ENCODE peak calls at places on chromosomes 13 and 19, in six cellular contexts. F is GM23248; W is aorta; G is stimulated activated CD4-positive, alpha-beta T cell treated with anti-CD3 and anti-CD28 coated beads, Interleukin-12 subunit alpha, Interleukin-12 subunit beta, amount 100 ng/mL, for 24 hours; R is mucosa of descending colon; I is lower leg skin. B is an unnamed sample.

GRCh38 chr13:72757792-72758535 is 23.7 kb downstream of the DIS3 start:
- DNase-seq in F (peak; percentile 9), W (no peak), G (no peak), R (no peak), I (no peak), B (no peak)

GRCh38 chr19:42066075-42066754 is 3.8 kb downstream of the GRIK5 start:
- DNase-seq in F (peak; percentile 32), W (no peak), G (no peak), R (no peak), I (no peak), B (no peak)

GRCh38 chr13:80665792-80666333 is 324.9 kb upstream of the SPRY2 start:
- DNase-seq in F (no peak), W (no peak), G (no peak), R (no peak), I (no peak), B (no peak)

GRCh38 chr13:102721800-102722231 is 27.0 kb upstream of the METTL21C start:
- DNase-seq in F (peak; percentile 69), W (no peak), G (no peak), R (no peak), I (no peak), B (no peak)

GRCh38 chr13:26707122-26708006 is 53.2 kb downstream of the GPR12 start:
- DNase-seq in F (peak; percentile 73), W (no peak), G (no peak), R (no peak), I (no peak), B (peak; percentile 40)

GRCh38 chr13:95343944-95344343 is 42.7 kb upstream of the ABCC4 start:
- DNase-seq in F (no peak), W (no peak), G (no peak), R (no peak), I (no peak), B (peak; percentile 5)

GRCh38 chr19:959935-960502 is 24.1 kb upstream of the WDR18 start:
- DNase-seq in F (no peak), W (no peak), G (no peak), R (no peak), I (no peak), B (no peak)

GRCh38 chr19:41263042-41263849 is 926 bp upstream of the HNRNPUL1 start:
- DNase-seq in F (peak; percentile 93), W (peak; percentile 86), G (peak; percentile 66), R (peak; percentile 82), I (peak; percentile 63), B (peak; percentile 66)

GRCh38 chr13:111552891-111553637 is 232.6 kb downstream of the TEX29 start:
- DNase-seq in F (no peak), W (peak; percentile 42), G (no peak), R (no peak), I (no peak), B (no peak)

GRCh38 chr13:41428155-41428554 is 29.2 kb upstream of the RGCC start:
- DNase-seq in F (peak; percentile 7), W (no peak), G (no peak), R (no peak), I (no peak), B (no peak)

GRCh38 chr13:110784748-110785147 is 71.2 kb downstream of the ING1 start:
- DNase-seq in F (peak; percentile 15), W (no peak), G (no peak), R (no peak), I (no peak), B (no peak)

GRCh38 chr13:31245974-31246373 is 46.2 kb downstream of the B3GLCT start:
- DNase-seq in F (no peak), W (no peak), G (no peak), R (no peak), I (no peak), B (no peak)

GRCh38 chr13:101556676-101557121 is 104.2 kb downstream of the ITGBL1 start:
- DNase-seq in F (peak; percentile 92), W (no peak), G (no peak), R (no peak), I (peak; percentile 55), B (no peak)

GRCh38 chr19:6066661-6067646 is 43.3 kb downstream of the RFX2 start:
- DNase-seq in F (peak; percentile 99), W (peak; percentile 97), G (no peak), R (peak; percentile 90), I (peak; percentile 82), B (peak; percentile 53)

GRCh38 chr13:94345374-94346195 is 133.9 kb downstream of the DCT start:
- DNase-seq in F (peak; percentile 27), W (no peak), G (no peak), R (no peak), I (no peak), B (no peak)

GRCh38 chr19:45323671-45324081 is 1.0 kb upstream of the CKM start:
- DNase-seq in F (peak; percentile 33), W (no peak), G (no peak), R (no peak), I (no peak), B (no peak)

GRCh38 chr19:43450545-43450997 is 14.8 kb downstream of the LYPD3 start:
- DNase-seq in F (peak; percentile 66), W (peak; percentile 16), G (no peak), R (no peak), I (no peak), B (no peak)

GRCh38 chr13:51034906-51035305 is 76.2 kb downstream of the C13orf42 start:
- DNase-seq in F (no peak), W (no peak), G (no peak), R (no peak), I (no peak), B (peak; percentile 3)